ENCODE peak calls at places on chromosomes 11 and 22, in seven cellular contexts. J is gastrocnemius medialis, Q is uterus, K is prostate gland, S is GM12878, D is HepG2, M is vagina. L is an unnamed sample.

GRCh38 chr11:8247312-8247711 is 16.4 kb downstream of the LMO1 start:
- DNase-seq in J (peak), S (no peak), M (no peak), K (no peak), D (no peak), Q (no peak), L (no peak)

GRCh38 chr11:63567044-63567840 is 4.1 kb upstream of the PLAAT2 start:
- DNase-seq in D (peak), J (peak), M (no peak), Q (peak), S (peak), K (peak), L (peak)

GRCh38 chr11:10899542-10899830 is 41.6 kb upstream of the ZBED5 start:
- DNase-seq in D (no peak), Q (peak), M (no peak), J (no peak), K (peak), S (no peak), L (peak)

GRCh38 chr11:26230021-26230420 is 101.9 kb upstream of the ANO3 start:
- DNase-seq in J (no peak), Q (no peak), M (no peak), K (no peak), D (no peak), S (no peak), L (no peak)

GRCh38 chr11:118838905-118839553 is 44.7 kb upstream of the CXCR5 start:
- DNase-seq in S (peak), K (no peak), J (no peak), Q (no peak), M (no peak), D (no peak), L (no peak)

GRCh38 chr11:10304495-10305261 is at the start of gene ADM:
- DNase-seq in D (peak), K (peak), J (peak), S (no peak), M (no peak), Q (peak), L (peak)

GRCh38 chr11:90468923-90469322 is 246.1 kb upstream of the CHORDC1 start:
- DNase-seq in K (no peak), D (no peak), Q (no peak), J (no peak), S (no peak), M (no peak), L (no peak)

GRCh38 chr22:19540394-19540793 is 16.2 kb upstream of the CLDN5 start:
- DNase-seq in K (no peak), Q (no peak), J (no peak), M (no peak), S (no peak), D (no peak), L (no peak)

GRCh38 chr11:19561011-19561410 is 151.6 kb upstream of the NAV2 start:
- DNase-seq in S (no peak), M (no peak), J (no peak), Q (no peak), D (no peak), K (no peak), L (no peak)

GRCh38 chr22:35914665-35915476 is 113.8 kb downstream of the RBFOX2 start:
- DNase-seq in M (no peak), K (peak), J (peak), S (no peak), D (peak), Q (peak), L (peak)

GRCh38 chr22:27179161-27179560 is 521.8 kb downstream of the MIAT start:
- DNase-seq in M (no peak), J (no peak), Q (no peak), D (no peak), K (no peak), S (no peak), L (no peak)

GRCh38 chr11:118142809-118143208 is 9.8 kb downstream of the SCN4B start:
- DNase-seq in D (no peak), M (no peak), Q (no peak), K (no peak), S (no peak), J (peak), L (no peak)

GRCh38 chr11:86523738-86524602 is 148.4 kb downstream of the ME3 start:
- DNase-seq in Q (no peak), S (no peak), D (peak), K (no peak), J (no peak), M (no peak), L (no peak)

GRCh38 chr22:42868751-42869251 is 11.7 kb upstream of the ARFGAP3 start:
- DNase-seq in J (peak), S (no peak), K (peak), D (no peak), Q (no peak), M (no peak), L (peak)

GRCh38 chr11:61332266-61332822 is 561 bp downstream of the DDB1 start:
- DNase-seq in K (no peak), J (no peak), M (no peak), S (no peak), D (peak), Q (no peak), L (peak)

GRCh38 chr11:111324277-111324720 is 26.0 kb downstream of the POU2AF3 start:
- DNase-seq in D (no peak), Q (no peak), S (no peak), J (no peak), K (no peak), M (no peak), L (peak)

GRCh38 chr22:31950226-31950625 is 5.9 kb downstream of the YWHAH start:
- DNase-seq in J (no peak), Q (no peak), K (no peak), M (no peak), D (no peak), S (no peak), L (no peak)
- H3K4me3 ChIP-seq in J (no peak), Q (no peak), K (no peak), M (no peak), D (no peak), S (no peak), L (no peak)

DNA sequence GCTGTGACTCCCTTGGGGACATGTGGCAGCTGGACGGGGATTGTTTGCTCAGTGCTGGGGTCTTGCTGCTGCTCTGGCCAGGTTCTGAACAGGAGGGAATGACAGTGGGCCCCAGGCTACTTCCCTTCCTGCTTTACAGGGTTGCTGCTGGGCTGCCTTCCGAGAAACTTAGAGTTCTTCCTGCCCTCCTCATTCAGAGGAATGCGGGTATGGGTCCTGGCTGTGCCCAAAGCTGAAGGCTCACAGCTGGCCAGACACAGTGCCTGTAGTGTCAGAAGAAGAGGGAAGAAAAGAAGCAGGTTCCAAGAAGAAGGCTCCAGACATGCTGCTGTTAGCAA is 108.3 kb upstream of the PARVA start:
- DNase-seq in Q (peak), D (no peak), J (no peak), S (no peak), M (no peak), K (peak), L (peak)
- TF ChIP-seq CTCF in Q (no peak), D (no peak), J (no peak), S (no peak), M (no peak), K (no peak), L (no peak)

DNA sequence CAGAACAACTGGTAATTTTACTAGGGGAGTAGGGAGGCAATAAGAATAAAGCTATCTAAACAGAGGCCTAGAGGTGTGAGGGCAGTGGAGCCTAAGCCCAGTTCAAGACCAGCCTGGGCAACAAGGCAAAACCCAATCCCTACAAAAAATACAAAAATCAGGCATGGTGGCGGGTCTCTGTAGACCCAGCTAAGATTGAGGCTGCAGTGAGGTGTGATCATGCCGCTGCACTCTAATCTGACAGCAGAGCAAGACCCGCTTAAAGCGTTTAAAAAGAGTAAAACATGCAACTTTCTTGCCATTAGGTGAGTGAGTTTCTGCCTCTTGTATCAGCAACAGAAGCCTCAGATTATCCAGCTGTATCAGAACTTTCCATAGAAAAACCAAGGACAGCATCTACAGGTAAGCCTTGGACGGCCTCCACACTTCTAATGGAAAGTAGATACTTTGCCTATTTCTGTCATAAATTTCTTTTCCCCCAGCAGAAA is 12.1 kb downstream of the TAF1D start:
- DNase-seq in D (no peak), J (no peak), Q (no peak), M (no peak), K (no peak), S (no peak), L (no peak)
- TF ChIP-seq POLR2A in D (peak), J (no peak), Q (no peak), M (no peak), K (no peak), S (peak), L (no peak)

GRCh38 chr11:36069576-36070214 is 125.8 kb downstream of the LDLRAD3 start:
- DNase-seq in D (no peak), K (peak), S (peak), Q (no peak), M (no peak), J (no peak), L (no peak)
- H3K4me3 ChIP-seq in D (no peak), K (no peak), S (no peak), Q (no peak), M (no peak), J (no peak), L (no peak)

GRCh38 chr11:104624021-104624420 is 274.2 kb downstream of the CASP12 start:
- DNase-seq in S (no peak), M (no peak), Q (no peak), J (no peak), K (no peak), D (no peak), L (no peak)

GRCh38 chr11:104625246-104625645 is 273.0 kb downstream of the CASP12 start:
- DNase-seq in D (no peak), M (no peak), J (no peak), Q (no peak), K (no peak), S (no peak), L (no peak)

GRCh38 chr11:104619751-104620150 is 278.5 kb downstream of the CASP12 start:
- DNase-seq in S (no peak), K (no peak), J (no peak), M (no peak), D (no peak), Q (no peak), L (no peak)

GRCh38 chr11:104620991-104621390 is 277.3 kb downstream of the CASP12 start:
- DNase-seq in K (no peak), J (no peak), D (no peak), S (no peak), Q (no peak), M (no peak), L (no peak)

DNA sequence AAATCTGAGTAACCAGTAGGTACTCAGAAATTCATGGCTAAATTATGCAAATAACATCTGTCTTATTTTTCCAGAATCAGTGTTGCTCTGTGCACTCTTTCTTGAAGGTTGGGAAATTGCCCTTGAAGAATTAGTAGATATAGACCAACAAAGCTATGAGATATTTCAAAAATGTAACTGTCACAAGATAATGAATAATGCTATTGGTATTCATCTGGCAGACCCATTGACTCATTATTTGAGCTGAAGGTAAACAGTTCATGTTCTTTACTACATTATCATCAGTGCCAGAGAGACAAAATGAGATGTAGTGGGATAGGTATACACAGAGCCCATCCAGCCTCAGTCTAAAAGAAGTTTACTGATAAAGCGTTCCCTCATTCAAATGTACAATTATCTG is 274.7 kb downstream of the CASP12 start:
- DNase-seq in K (no peak), M (no peak), S (no peak), D (no peak), J (no peak), Q (no peak), L (no peak)
- TF ChIP-seq CTCF in K (no peak), M (no peak), S (no peak), D (no peak), J (no peak), Q (no peak), L (no peak)

GRCh38 chr11:65419773-65420481 is 2.7 kb upstream of the NEAT1 start:
- DNase-seq in M (peak), K (peak), D (peak), S (no peak), Q (peak), J (peak), L (peak)
- TF ChIP-seq POLR2A in M (peak), K (peak), D (peak), S (peak), Q (peak), J (no peak), L (no peak)

GRCh38 chr11:46216765-46217089 is 60.7 kb upstream of the CREB3L1 start:
- DNase-seq in D (no peak), K (no peak), M (no peak), J (no peak), Q (no peak), S (no peak), L (no peak)
- H3K4me3 ChIP-seq in D (no peak), K (no peak), M (no peak), J (no peak), Q (no peak), S (no peak), L (no peak)

GRCh38 chr22:29609139-29609538 is 5.7 kb downstream of the NF2 start:
- DNase-seq in J (no peak), M (no peak), D (peak), K (no peak), S (no peak), Q (no peak), L (no peak)
- TF ChIP-seq CTCF in J (no peak), M (no peak), D (peak), K (no peak), S (peak), Q (no peak), L (no peak)

GRCh38 chr11:74398244-74399159 is at the start of gene PGM2L1:
- DNase-seq in D (peak), K (peak), M (no peak), S (peak), J (peak), Q (peak), L (peak)
- TF ChIP-seq POLR2A in D (no peak), K (peak), M (peak), S (peak), J (peak), Q (peak), L (peak)